ENCODE peak calls at places on chromosome 4, in five cellular contexts. One of them, this sample, is unnamed.

GRCh38 chr4:182418054-182418734 is 175.0 kb downstream of the TENM3 start:
- DNase-seq in SK-N-SH: no peak
- DNase-seq in HepG2: no peak
- DNase-seq in K562: no peak
- DNase-seq in GM12878: no peak
- DNase-seq in this sample: no peak

GRCh38 chr4:23036503-23036902 is 343.8 kb downstream of the GBA3 start:
- DNase-seq in SK-N-SH: no peak
- DNase-seq in HepG2: no peak
- DNase-seq in K562: no peak
- DNase-seq in GM12878: no peak
- DNase-seq in this sample: peak; percentile 85

GRCh38 chr4:139642364-139642763 is 23.3 kb upstream of the MGST2 start:
- DNase-seq in SK-N-SH: no peak
- DNase-seq in HepG2: no peak
- DNase-seq in K562: no peak
- DNase-seq in GM12878: no peak
- DNase-seq in this sample: no peak

GRCh38 chr4:38106301-38106700 is 146.1 kb downstream of the PTTG2 start:
- DNase-seq in SK-N-SH: no peak
- DNase-seq in HepG2: no peak
- DNase-seq in K562: no peak
- DNase-seq in GM12878: no peak
- DNase-seq in this sample: no peak

GRCh38 chr4:15766821-15767220 is 11.3 kb upstream of the CD38 start:
- DNase-seq in SK-N-SH: no peak
- DNase-seq in HepG2: no peak
- DNase-seq in K562: no peak
- DNase-seq in GM12878: no peak
- DNase-seq in this sample: no peak

GRCh38 chr4:143773998-143774898 is 73.8 kb upstream of the FREM3 start:
- DNase-seq in SK-N-SH: peak; percentile 21
- DNase-seq in HepG2: peak; percentile 58
- DNase-seq in K562: peak; percentile 88
- DNase-seq in GM12878: peak; percentile 31
- DNase-seq in this sample: peak; percentile 81

GRCh38 chr4:1856071-1856919 is at the start of gene LETM1:
- DNase-seq in SK-N-SH: peak; percentile 98
- DNase-seq in HepG2: peak; percentile 84
- DNase-seq in K562: peak; percentile 96
- DNase-seq in GM12878: peak; percentile 83
- DNase-seq in this sample: peak; percentile 97

GRCh38 chr4:75629239-75629638 is 1.1 kb downstream of the CDKL2 start:
- DNase-seq in SK-N-SH: no peak
- DNase-seq in HepG2: no peak
- DNase-seq in K562: no peak
- DNase-seq in GM12878: no peak
- DNase-seq in this sample: no peak

GRCh38 chr4:84597450-84597849 is 14.5 kb downstream of the CDS1 start:
- DNase-seq in SK-N-SH: no peak
- DNase-seq in HepG2: no peak
- DNase-seq in K562: peak; percentile 5
- DNase-seq in GM12878: no peak
- DNase-seq in this sample: no peak

GRCh38 chr4:112214397-112215264 is 17.0 kb upstream of the AP1AR start:
- DNase-seq in SK-N-SH: peak; percentile 56
- DNase-seq in HepG2: peak; percentile 51
- DNase-seq in K562: peak; percentile 34
- DNase-seq in GM12878: no peak
- DNase-seq in this sample: peak; percentile 59

GRCh38 chr4:79585330-79585729 is 177.3 kb upstream of the GK2 start:
- DNase-seq in SK-N-SH: no peak
- DNase-seq in HepG2: no peak
- DNase-seq in K562: no peak
- DNase-seq in GM12878: no peak
- DNase-seq in this sample: no peak

GRCh38 chr4:80097395-80098177 is 24.6 kb upstream of the ANTXR2 start:
- DNase-seq in SK-N-SH: peak; percentile 33
- DNase-seq in HepG2: no peak
- DNase-seq in K562: peak; percentile 68
- DNase-seq in GM12878: no peak
- DNase-seq in this sample: no peak

GRCh38 chr4:139986108-139986507 is 167.9 kb downstream of the MAML3 start:
- DNase-seq in SK-N-SH: no peak
- DNase-seq in HepG2: no peak
- DNase-seq in K562: no peak
- DNase-seq in GM12878: no peak
- DNase-seq in this sample: no peak

GRCh38 chr4:6907658-6908191 is 1.9 kb upstream of the TBC1D14 start:
- DNase-seq in SK-N-SH: peak; percentile 67
- DNase-seq in HepG2: no peak
- DNase-seq in K562: peak; percentile 60
- DNase-seq in GM12878: no peak
- DNase-seq in this sample: peak; percentile 66

GRCh38 chr4:8200302-8200975 is 1.3 kb downstream of the SH3TC1 start:
- DNase-seq in SK-N-SH: no peak
- DNase-seq in HepG2: no peak
- DNase-seq in K562: peak; percentile 47
- DNase-seq in GM12878: no peak
- DNase-seq in this sample: no peak

GRCh38 chr4:6196871-6197270 is 3.5 kb downstream of the JAKMIP1 start:
- DNase-seq in SK-N-SH: no peak
- DNase-seq in HepG2: no peak
- DNase-seq in K562: no peak
- DNase-seq in GM12878: no peak
- DNase-seq in this sample: no peak

GRCh38 chr4:140018931-140019618 is 134.9 kb downstream of the MAML3 start:
- DNase-seq in SK-N-SH: no peak
- DNase-seq in HepG2: peak; percentile 6
- DNase-seq in K562: no peak
- DNase-seq in GM12878: no peak
- DNase-seq in this sample: no peak

GRCh38 chr4:75429208-75429607 is 85.0 kb downstream of the RCHY1 start:
- DNase-seq in SK-N-SH: no peak
- DNase-seq in HepG2: no peak
- DNase-seq in K562: no peak
- DNase-seq in GM12878: no peak
- DNase-seq in this sample: no peak

GRCh38 chr4:142818009-142818408 is 28.1 kb downstream of the INPP4B start:
- DNase-seq in SK-N-SH: no peak
- DNase-seq in HepG2: no peak
- DNase-seq in K562: no peak
- DNase-seq in GM12878: no peak
- DNase-seq in this sample: no peak

GRCh38 chr4:114109776-114110175 is 130.3 kb upstream of the ARSJ start:
- DNase-seq in SK-N-SH: no peak
- DNase-seq in HepG2: no peak
- DNase-seq in K562: no peak
- DNase-seq in GM12878: no peak
- DNase-seq in this sample: no peak

GRCh38 chr4:8855781-8856245 is 15.8 kb downstream of the HMX1 start:
- DNase-seq in SK-N-SH: no peak
- DNase-seq in HepG2: no peak
- DNase-seq in K562: no peak
- DNase-seq in GM12878: no peak
- DNase-seq in this sample: no peak

GRCh38 chr4:152032722-152033131 is 271.9 kb upstream of the GATB start:
- DNase-seq in SK-N-SH: no peak
- DNase-seq in HepG2: no peak
- DNase-seq in K562: no peak
- DNase-seq in GM12878: no peak
- DNase-seq in this sample: no peak
- TF ChIP-seq JUND in SK-N-SH: no peak
- TF ChIP-seq JUND in HepG2: no peak
- TF ChIP-seq JUND in K562: no peak
- TF ChIP-seq JUND in GM12878: no peak
- TF ChIP-seq JUND in this sample: no peak

GRCh38 chr4:3233391-3234071 is 15.4 kb upstream of the MSANTD1 start:
- DNase-seq in SK-N-SH: no peak
- DNase-seq in HepG2: no peak
- DNase-seq in K562: peak; percentile 25
- DNase-seq in GM12878: no peak
- DNase-seq in this sample: no peak
- TF ChIP-seq JUND in SK-N-SH: no peak
- TF ChIP-seq JUND in HepG2: no peak
- TF ChIP-seq JUND in K562: no peak
- TF ChIP-seq JUND in GM12878: no peak
- TF ChIP-seq JUND in this sample: no peak

GRCh38 chr4:93267747-93268146 is 560.8 kb upstream of the ATOH1 start:
- DNase-seq in SK-N-SH: no peak
- DNase-seq in HepG2: no peak
- DNase-seq in K562: no peak
- DNase-seq in GM12878: no peak
- DNase-seq in this sample: no peak
- TF ChIP-seq JUND in SK-N-SH: no peak
- TF ChIP-seq JUND in HepG2: no peak
- TF ChIP-seq JUND in K562: no peak
- TF ChIP-seq JUND in GM12878: no peak
- TF ChIP-seq JUND in this sample: no peak

GRCh38 chr4:11914406-11914805 is 485.7 kb upstream of the HS3ST1 start:
- DNase-seq in SK-N-SH: no peak
- DNase-seq in HepG2: no peak
- DNase-seq in K562: no peak
- DNase-seq in GM12878: no peak
- DNase-seq in this sample: no peak
- TF ChIP-seq JUND in SK-N-SH: no peak
- TF ChIP-seq JUND in HepG2: no peak
- TF ChIP-seq JUND in K562: no peak
- TF ChIP-seq JUND in GM12878: no peak
- TF ChIP-seq JUND in this sample: no peak